ENCODE peak calls at places on chromosomes 5 and 9, in five cellular contexts. One of them, this sample, is unnamed.

GRCh38 chr9:19233344-19233743 is 2.9 kb downstream of the DENND4C start:
- DNase-seq in astrocyte of the spinal cord: no peak
- DNase-seq in brain microvascular endothelial cell: no peak
- DNase-seq in endothelial cell: no peak
- DNase-seq in activated CD8-positive, alpha-beta T cell treated with anti-CD3 and anti-CD28 coated beads for 36 hours: no peak
- DNase-seq in this sample: peak

GRCh38 chr9:122820490-122820845 is 7.9 kb downstream of the PDCL start:
- DNase-seq in endothelial cell: no peak
- DNase-seq in activated CD8-positive, alpha-beta T cell treated with anti-CD3 and anti-CD28 coated beads for 36 hours: no peak
- DNase-seq in astrocyte of the spinal cord: no peak
- DNase-seq in brain microvascular endothelial cell: no peak
- DNase-seq in this sample: no peak

GRCh38 chr9:122042056-122042455 is 51.1 kb downstream of the TTLL11 start:
- DNase-seq in endothelial cell: no peak
- DNase-seq in brain microvascular endothelial cell: no peak
- DNase-seq in activated CD8-positive, alpha-beta T cell treated with anti-CD3 and anti-CD28 coated beads for 36 hours: no peak
- DNase-seq in astrocyte of the spinal cord: no peak
- DNase-seq in this sample: no peak

GRCh38 chr5:157100140-157100679 is 8.6 kb downstream of the HAVCR2 start:
- DNase-seq in astrocyte of the spinal cord: peak
- DNase-seq in brain microvascular endothelial cell: peak
- DNase-seq in endothelial cell: no peak
- DNase-seq in activated CD8-positive, alpha-beta T cell treated with anti-CD3 and anti-CD28 coated beads for 36 hours: peak
- DNase-seq in this sample: peak

GRCh38 chr5:180251141-180251540 is 40.7 kb downstream of the MAPK9 start:
- DNase-seq in astrocyte of the spinal cord: no peak
- DNase-seq in brain microvascular endothelial cell: no peak
- DNase-seq in endothelial cell: no peak
- DNase-seq in activated CD8-positive, alpha-beta T cell treated with anti-CD3 and anti-CD28 coated beads for 36 hours: no peak
- DNase-seq in this sample: no peak

GRCh38 chr9:136095028-136095494 is at the start of gene NACC2:
- DNase-seq in endothelial cell: peak
- DNase-seq in brain microvascular endothelial cell: peak
- DNase-seq in astrocyte of the spinal cord: peak
- DNase-seq in activated CD8-positive, alpha-beta T cell treated with anti-CD3 and anti-CD28 coated beads for 36 hours: no peak
- DNase-seq in this sample: peak

GRCh38 chr9:77158772-77159513 is 18.4 kb upstream of the VPS13A start:
- DNase-seq in astrocyte of the spinal cord: peak
- DNase-seq in endothelial cell: peak
- DNase-seq in activated CD8-positive, alpha-beta T cell treated with anti-CD3 and anti-CD28 coated beads for 36 hours: no peak
- DNase-seq in brain microvascular endothelial cell: peak
- DNase-seq in this sample: peak

GRCh38 chr5:17895296-17896058 is 261.2 kb downstream of the TAF11L14 start:
- DNase-seq in brain microvascular endothelial cell: no peak
- DNase-seq in astrocyte of the spinal cord: no peak
- DNase-seq in activated CD8-positive, alpha-beta T cell treated with anti-CD3 and anti-CD28 coated beads for 36 hours: no peak
- DNase-seq in endothelial cell: no peak
- DNase-seq in this sample: peak

GRCh38 chr5:18745988-18746615 is 1111.8 kb downstream of the TAF11L14 start:
- DNase-seq in astrocyte of the spinal cord: peak
- DNase-seq in endothelial cell: no peak
- DNase-seq in brain microvascular endothelial cell: no peak
- DNase-seq in activated CD8-positive, alpha-beta T cell treated with anti-CD3 and anti-CD28 coated beads for 36 hours: peak
- DNase-seq in this sample: no peak

GRCh38 chr9:134663753-134664415 is 22.3 kb downstream of the COL5A1 start:
- DNase-seq in astrocyte of the spinal cord: no peak
- DNase-seq in brain microvascular endothelial cell: no peak
- DNase-seq in endothelial cell: no peak
- DNase-seq in activated CD8-positive, alpha-beta T cell treated with anti-CD3 and anti-CD28 coated beads for 36 hours: no peak
- DNase-seq in this sample: no peak

GRCh38 chr9:126020836-126021235 is 273.7 kb downstream of the PBX3 start:
- DNase-seq in brain microvascular endothelial cell: no peak
- DNase-seq in activated CD8-positive, alpha-beta T cell treated with anti-CD3 and anti-CD28 coated beads for 36 hours: no peak
- DNase-seq in endothelial cell: no peak
- DNase-seq in astrocyte of the spinal cord: no peak
- DNase-seq in this sample: no peak

GRCh38 chr5:152177626-152178349 is 227.3 kb downstream of the NMUR2 start:
- DNase-seq in astrocyte of the spinal cord: no peak
- DNase-seq in endothelial cell: no peak
- DNase-seq in brain microvascular endothelial cell: no peak
- DNase-seq in activated CD8-positive, alpha-beta T cell treated with anti-CD3 and anti-CD28 coated beads for 36 hours: no peak
- DNase-seq in this sample: no peak

GRCh38 chr5:132301341-132302274 is 7.4 kb downstream of the SLC22A4 start:
- DNase-seq in activated CD8-positive, alpha-beta T cell treated with anti-CD3 and anti-CD28 coated beads for 36 hours: no peak
- DNase-seq in endothelial cell: no peak
- DNase-seq in astrocyte of the spinal cord: no peak
- DNase-seq in brain microvascular endothelial cell: no peak
- DNase-seq in this sample: no peak

GRCh38 chr5:125134216-125135081 is 388.0 kb upstream of the ZNF608 start:
- DNase-seq in astrocyte of the spinal cord: peak
- DNase-seq in activated CD8-positive, alpha-beta T cell treated with anti-CD3 and anti-CD28 coated beads for 36 hours: no peak
- DNase-seq in endothelial cell: no peak
- DNase-seq in brain microvascular endothelial cell: peak
- DNase-seq in this sample: peak

GRCh38 chr9:137032893-137033292 is 1.0 kb upstream of the FUT7 start:
- DNase-seq in activated CD8-positive, alpha-beta T cell treated with anti-CD3 and anti-CD28 coated beads for 36 hours: no peak
- DNase-seq in astrocyte of the spinal cord: no peak
- DNase-seq in brain microvascular endothelial cell: no peak
- DNase-seq in endothelial cell: no peak
- DNase-seq in this sample: no peak

GRCh38 chr5:180353226-180353962 is at the start of gene GFPT2:
- DNase-seq in endothelial cell: peak
- DNase-seq in activated CD8-positive, alpha-beta T cell treated with anti-CD3 and anti-CD28 coated beads for 36 hours: peak
- DNase-seq in brain microvascular endothelial cell: peak
- DNase-seq in astrocyte of the spinal cord: peak
- DNase-seq in this sample: peak

GRCh38 chr5:72273547-72273946 is 46.5 kb downstream of the MRPS27 start:
- DNase-seq in activated CD8-positive, alpha-beta T cell treated with anti-CD3 and anti-CD28 coated beads for 36 hours: no peak
- DNase-seq in endothelial cell: no peak
- DNase-seq in astrocyte of the spinal cord: no peak
- DNase-seq in brain microvascular endothelial cell: no peak
- DNase-seq in this sample: no peak

GRCh38 chr5:6322163-6322713 is 56.1 kb downstream of the MED10 start:
- DNase-seq in astrocyte of the spinal cord: no peak
- DNase-seq in activated CD8-positive, alpha-beta T cell treated with anti-CD3 and anti-CD28 coated beads for 36 hours: no peak
- DNase-seq in endothelial cell: no peak
- DNase-seq in brain microvascular endothelial cell: no peak
- DNase-seq in this sample: no peak

GRCh38 chr5:121885630-121886029 is 33.9 kb downstream of the FTMT start:
- DNase-seq in astrocyte of the spinal cord: no peak
- DNase-seq in endothelial cell: no peak
- DNase-seq in brain microvascular endothelial cell: no peak
- DNase-seq in activated CD8-positive, alpha-beta T cell treated with anti-CD3 and anti-CD28 coated beads for 36 hours: no peak
- DNase-seq in this sample: no peak

GRCh38 chr5:104764197-104764596 is 1201.6 kb upstream of the NUDT12 start:
- DNase-seq in activated CD8-positive, alpha-beta T cell treated with anti-CD3 and anti-CD28 coated beads for 36 hours: no peak
- DNase-seq in brain microvascular endothelial cell: no peak
- DNase-seq in astrocyte of the spinal cord: no peak
- DNase-seq in endothelial cell: no peak
- DNase-seq in this sample: no peak

DNA sequence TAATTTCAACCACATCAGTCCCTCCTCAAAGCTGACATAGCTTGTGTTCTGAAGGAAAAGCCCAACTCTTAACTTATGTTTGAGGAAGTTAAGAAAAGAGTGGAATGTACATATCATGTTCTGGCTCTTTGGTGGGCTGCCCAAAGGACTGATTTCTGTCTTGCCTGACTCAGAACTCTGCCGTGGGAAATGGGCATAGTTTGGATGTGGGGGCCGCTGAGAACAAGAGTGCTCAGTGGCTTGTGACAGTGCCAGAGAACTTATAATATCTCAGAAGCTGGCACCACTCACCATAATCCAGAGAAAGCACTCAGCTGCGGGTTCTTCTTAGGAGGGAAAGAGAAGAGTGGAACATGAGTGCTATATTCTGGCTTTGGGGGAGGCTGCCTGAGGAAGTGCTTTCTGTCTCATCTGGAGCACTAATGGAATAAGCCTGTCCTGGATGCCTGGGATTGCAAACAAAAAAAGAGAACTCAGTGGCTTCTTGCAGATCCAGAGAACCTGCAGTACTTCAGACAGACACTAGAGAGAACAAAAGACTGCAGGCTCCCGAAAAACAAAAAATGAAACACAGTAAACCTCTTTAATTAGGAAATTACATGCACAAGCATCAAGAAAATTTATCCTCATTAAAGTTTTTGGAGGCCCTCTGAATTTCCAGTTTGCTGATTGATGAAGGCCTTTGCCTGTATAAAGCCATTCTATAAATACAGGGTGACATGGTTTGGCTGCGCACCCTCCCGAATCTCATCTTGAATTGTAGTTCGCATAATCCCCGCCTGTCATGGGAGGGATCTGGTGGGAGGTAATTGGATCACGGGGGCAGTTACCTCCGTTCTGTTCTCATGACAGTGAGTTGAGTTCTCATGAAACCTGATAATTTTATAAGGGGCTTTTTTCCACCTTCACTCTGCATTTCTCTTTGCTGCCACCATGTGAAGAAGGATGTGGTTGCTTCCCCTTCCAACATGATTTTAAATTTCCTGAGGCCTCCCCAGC is 207.0 kb downstream of the DMAC1 start:
- DNase-seq in brain microvascular endothelial cell: no peak
- DNase-seq in astrocyte of the spinal cord: no peak
- DNase-seq in activated CD8-positive, alpha-beta T cell treated with anti-CD3 and anti-CD28 coated beads for 36 hours: no peak
- DNase-seq in endothelial cell: no peak
- DNase-seq in this sample: peak
- TF ChIP-seq CTCF in brain microvascular endothelial cell: peak
- TF ChIP-seq CTCF in astrocyte of the spinal cord: peak
- TF ChIP-seq CTCF in activated CD8-positive, alpha-beta T cell treated with anti-CD3 and anti-CD28 coated beads for 36 hours: no peak
- TF ChIP-seq CTCF in endothelial cell: peak
- TF ChIP-seq CTCF in this sample: peak

DNA sequence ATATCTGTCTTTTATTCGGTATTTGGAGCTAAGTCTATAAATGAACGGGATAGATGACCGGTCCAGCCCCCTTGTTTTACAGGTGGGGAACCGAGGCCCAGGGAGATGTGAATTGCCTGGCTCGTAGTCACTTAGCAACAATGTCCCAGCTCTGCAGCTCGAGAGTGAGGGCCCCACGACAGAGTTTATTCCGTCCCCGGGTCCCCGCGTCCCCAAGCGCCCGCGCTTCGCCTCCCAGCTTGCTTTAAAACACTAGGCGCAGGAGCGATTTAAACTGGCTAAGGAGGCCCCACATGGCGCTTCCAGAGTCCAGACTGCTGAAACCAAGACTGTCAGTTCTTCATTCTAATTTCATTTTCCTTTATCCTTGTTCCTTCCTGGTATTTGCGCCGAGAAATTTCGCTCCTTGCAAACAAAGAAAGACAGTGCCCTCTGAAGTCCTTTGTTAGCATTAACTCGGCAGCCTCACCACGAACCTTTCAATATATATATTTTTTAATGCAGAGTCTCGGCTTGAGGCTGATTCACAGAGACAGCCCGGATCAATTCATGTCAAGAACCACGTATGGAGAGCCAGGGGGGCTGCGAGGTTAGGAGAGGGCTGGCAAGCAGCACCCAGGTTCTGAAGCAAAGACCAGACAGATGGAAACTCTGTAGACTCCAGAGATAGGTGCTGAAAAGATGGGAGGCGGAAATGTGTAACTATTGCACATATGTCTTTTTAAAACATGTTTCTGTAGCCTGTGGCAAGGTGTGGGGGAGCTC is 1.4 kb upstream of the ENC1 start:
- DNase-seq in brain microvascular endothelial cell: peak
- DNase-seq in astrocyte of the spinal cord: peak
- DNase-seq in activated CD8-positive, alpha-beta T cell treated with anti-CD3 and anti-CD28 coated beads for 36 hours: peak
- DNase-seq in endothelial cell: peak
- DNase-seq in this sample: peak
- TF ChIP-seq CTCF in brain microvascular endothelial cell: peak
- TF ChIP-seq CTCF in astrocyte of the spinal cord: peak
- TF ChIP-seq CTCF in activated CD8-positive, alpha-beta T cell treated with anti-CD3 and anti-CD28 coated beads for 36 hours: peak
- TF ChIP-seq CTCF in endothelial cell: peak
- TF ChIP-seq CTCF in this sample: peak

GRCh38 chr5:139979943-139980342 is 63.2 kb downstream of the NRG2 start:
- DNase-seq in brain microvascular endothelial cell: no peak
- DNase-seq in activated CD8-positive, alpha-beta T cell treated with anti-CD3 and anti-CD28 coated beads for 36 hours: no peak
- DNase-seq in endothelial cell: no peak
- DNase-seq in astrocyte of the spinal cord: no peak
- DNase-seq in this sample: no peak
- TF ChIP-seq CTCF in brain microvascular endothelial cell: no peak
- TF ChIP-seq CTCF in activated CD8-positive, alpha-beta T cell treated with anti-CD3 and anti-CD28 coated beads for 36 hours: no peak
- TF ChIP-seq CTCF in endothelial cell: no peak
- TF ChIP-seq CTCF in astrocyte of the spinal cord: no peak
- TF ChIP-seq CTCF in this sample: no peak

GRCh38 chr5:168746893-168747640 is 167.9 kb upstream of the PANK3 start:
- DNase-seq in endothelial cell: no peak
- DNase-seq in brain microvascular endothelial cell: no peak
- DNase-seq in activated CD8-positive, alpha-beta T cell treated with anti-CD3 and anti-CD28 coated beads for 36 hours: no peak
- DNase-seq in astrocyte of the spinal cord: no peak
- DNase-seq in this sample: no peak

GRCh38 chr5:168752012-168752411 is 172.8 kb upstream of the PANK3 start:
- DNase-seq in brain microvascular endothelial cell: no peak
- DNase-seq in activated CD8-positive, alpha-beta T cell treated with anti-CD3 and anti-CD28 coated beads for 36 hours: no peak
- DNase-seq in astrocyte of the spinal cord: no peak
- DNase-seq in endothelial cell: no peak
- DNase-seq in this sample: no peak

GRCh38 chr5:168750926-168751325 is 171.8 kb upstream of the PANK3 start:
- DNase-seq in astrocyte of the spinal cord: no peak
- DNase-seq in endothelial cell: no peak
- DNase-seq in activated CD8-positive, alpha-beta T cell treated with anti-CD3 and anti-CD28 coated beads for 36 hours: no peak
- DNase-seq in brain microvascular endothelial cell: no peak
- DNase-seq in this sample: no peak

GRCh38 chr5:168749391-168750100 is 170.4 kb upstream of the PANK3 start:
- DNase-seq in activated CD8-positive, alpha-beta T cell treated with anti-CD3 and anti-CD28 coated beads for 36 hours: no peak
- DNase-seq in endothelial cell: no peak
- DNase-seq in brain microvascular endothelial cell: no peak
- DNase-seq in astrocyte of the spinal cord: no peak
- DNase-seq in this sample: no peak

GRCh38 chr5:168747987-168748777 is 169.0 kb upstream of the PANK3 start:
- DNase-seq in endothelial cell: peak
- DNase-seq in astrocyte of the spinal cord: no peak
- DNase-seq in activated CD8-positive, alpha-beta T cell treated with anti-CD3 and anti-CD28 coated beads for 36 hours: peak
- DNase-seq in brain microvascular endothelial cell: no peak
- DNase-seq in this sample: peak
- TF ChIP-seq CTCF in endothelial cell: peak
- TF ChIP-seq CTCF in astrocyte of the spinal cord: peak
- TF ChIP-seq CTCF in activated CD8-positive, alpha-beta T cell treated with anti-CD3 and anti-CD28 coated beads for 36 hours: peak
- TF ChIP-seq CTCF in brain microvascular endothelial cell: peak
- TF ChIP-seq CTCF in this sample: peak

This sample was measured in MCF 10A.